ENCODE peak calls at places on chromosome 1, in eight cellular contexts. A is islet precursor cell, E is ELF-1, C is DMS 273 treated with DMSO at 0.1 percent for 48 hours, U is astrocyte of the spinal cord, T is left ventricle myocardium inferior, Q is EH, S is pons. O is an unnamed sample.

GRCh38 chr1:71054281-71054731 is 6.7 kb upstream of the PTGER3 start:
- DNase-seq in A (no peak), C (no peak), E (peak), Q (no peak), U (no peak), S (no peak), T (no peak), O (no peak)

GRCh38 chr1:221101792-221102191 is 222.5 kb downstream of the HLX start:
- DNase-seq in A (no peak), S (no peak), U (peak), E (no peak), C (no peak), Q (peak), T (no peak), O (peak)

GRCh38 chr1:209106237-209106741 is 477.2 kb upstream of the CAMK1G start:
- DNase-seq in T (no peak), S (peak), C (peak), U (peak), A (peak), E (peak), Q (peak), O (peak)

GRCh38 chr1:11691928-11692711 is 610 bp downstream of the DRAXIN start:
- DNase-seq in A (peak), E (peak), U (no peak), C (no peak), S (no peak), Q (no peak), T (no peak), O (no peak)

GRCh38 chr1:229759037-229759435 is 133.0 kb downstream of the URB2 start:
- DNase-seq in U (peak), Q (peak), T (no peak), C (no peak), S (no peak), A (no peak), E (no peak), O (no peak)

GRCh38 chr1:233412812-233413211 is 85.3 kb downstream of the MAP3K21 start:
- DNase-seq in E (no peak), S (no peak), A (no peak), C (no peak), T (no peak), U (no peak), Q (no peak), O (no peak)

GRCh38 chr1:25544819-25545218 is 1.4 kb downstream of the LDLRAP1 start:
- DNase-seq in U (no peak), S (peak), C (no peak), E (no peak), Q (peak), T (no peak), A (no peak), O (no peak)

GRCh38 chr1:150234309-150234646 is 1.6 kb downstream of the ANP32E start:
- DNase-seq in A (no peak), E (no peak), T (no peak), S (no peak), U (no peak), Q (no peak), C (no peak), O (no peak)

GRCh38 chr1:62022348-62022747 is 172.3 kb upstream of the L1TD1 start:
- DNase-seq in A (no peak), T (no peak), S (no peak), U (no peak), C (no peak), Q (no peak), E (no peak), O (no peak)

GRCh38 chr1:155719703-155720102 is 30.8 kb downstream of the DAP3 start:
- DNase-seq in C (no peak), A (no peak), Q (no peak), S (no peak), U (no peak), T (no peak), E (no peak), O (no peak)

GRCh38 chr1:1597275-1597930 is 2.5 kb downstream of the FNDC10 start:
- DNase-seq in T (no peak), C (no peak), U (no peak), S (no peak), Q (peak), A (peak), E (peak), O (no peak)

GRCh38 chr1:230160957-230161771 is 94.1 kb downstream of the GALNT2 start:
- DNase-seq in A (peak), E (no peak), Q (peak), C (no peak), S (no peak), U (no peak), T (no peak), O (peak)

GRCh38 chr1:74010206-74010605 is 187.8 kb downstream of the LRRIQ3 start:
- DNase-seq in U (no peak), S (no peak), C (no peak), Q (no peak), A (no peak), E (no peak), T (no peak), O (no peak)

GRCh38 chr1:207017615-207018559 is 14.7 kb downstream of the C1orf116 start:
- DNase-seq in A (no peak), C (no peak), U (peak), T (peak), S (peak), E (no peak), Q (no peak), O (no peak)

GRCh38 chr1:77394166-77394565 is 112.3 kb downstream of the AK5 start:
- DNase-seq in A (no peak), U (peak), E (no peak), T (no peak), Q (peak), S (no peak), C (no peak), O (peak)

GRCh38 chr1:53134961-53135734 is 7.3 kb downstream of the SLC1A7 start:
- DNase-seq in T (no peak), U (no peak), A (peak), Q (no peak), S (no peak), C (peak), E (no peak), O (peak)

GRCh38 chr1:196501760-196502428 is 106.3 kb downstream of the KCNT2 start:
- DNase-seq in S (no peak), A (no peak), U (no peak), E (no peak), C (no peak), Q (no peak), T (no peak), O (no peak)

GRCh38 chr1:87148670-87149069 is 180.0 kb upstream of the LMO4 start:
- DNase-seq in E (no peak), T (no peak), Q (no peak), S (no peak), C (no peak), A (no peak), U (no peak), O (no peak)

GRCh38 chr1:208030320-208031091 is 119.6 kb upstream of the CD34 start:
- DNase-seq in S (no peak), T (peak), A (no peak), U (peak), C (peak), Q (peak), E (no peak), O (peak)

GRCh38 chr1:206590025-206590834 is 22.0 kb downstream of the EIF2D start:
- DNase-seq in A (no peak), T (no peak), S (no peak), Q (peak), U (peak), C (no peak), E (no peak), O (peak)

GRCh38 chr1:23810818-23811420 is 10.4 kb upstream of the GALE start:
- DNase-seq in E (peak), C (no peak), S (peak), A (peak), U (no peak), T (no peak), Q (peak), O (peak)

GRCh38 chr1:187691439-187691838 is 862.7 kb downstream of the PLA2G4A start:
- DNase-seq in C (no peak), E (no peak), Q (peak), T (no peak), S (no peak), U (peak), A (no peak), O (peak)